ENCODE peak calls at places on chromosomes 12 and 14, in five cellular contexts. U is fibroblast of mammary gland, C is fibroblast of the aortic adventitia, K is brain microvascular endothelial cell, O is mesothelial cell of epicardium. E is an unnamed sample.

GRCh38 chr12:24407884-24408283 is 458.4 kb upstream of the SOX5 start:
- DNase-seq in O (no peak), K (no peak), C (no peak), U (no peak), E (no peak)

GRCh38 chr14:57057803-57058202 is 210.9 kb downstream of the EXOC5 start:
- DNase-seq in K (no peak), C (no peak), O (no peak), U (no peak), E (no peak)

GRCh38 chr12:57517187-57517586 is 3.1 kb downstream of the DDIT3 start:
- DNase-seq in C (peak; percentile 64), K (peak; percentile 7), U (peak; percentile 82), O (no peak), E (no peak)

GRCh38 chr12:109278912-109279311 is 30.2 kb downstream of the FOXN4 start:
- DNase-seq in K (no peak), C (no peak), U (no peak), O (no peak), E (no peak)

GRCh38 chr12:12017798-12018197 is 52.9 kb upstream of the BCL2L14 start:
- DNase-seq in C (no peak), K (no peak), U (no peak), O (no peak), E (no peak)

GRCh38 chr12:52964556-52965336 is 15.8 kb downstream of the KRT18 start:
- DNase-seq in K (no peak), O (no peak), C (no peak), U (no peak), E (no peak)

GRCh38 chr12:106791531-106791930 is 17.0 kb downstream of the RIC8B start:
- DNase-seq in U (no peak), O (no peak), K (no peak), C (peak; percentile 50), E (no peak)

GRCh38 chr12:15268927-15269552 is 47.8 kb upstream of the RERG start:
- DNase-seq in U (peak; percentile 81), O (no peak), K (peak; percentile 41), C (peak; percentile 72), E (no peak)

GRCh38 chr12:106696861-106697417 is 77.5 kb upstream of the RIC8B start:
- DNase-seq in C (no peak), K (no peak), U (no peak), O (no peak), E (no peak)

GRCh38 chr12:99287136-99287535 is 360.4 kb upstream of the GARIN6 start:
- DNase-seq in U (no peak), K (no peak), O (no peak), C (no peak), E (no peak)
- TF ChIP-seq CTCF in U (no peak), K (no peak), O (no peak), C (no peak), E (no peak)

DNA sequence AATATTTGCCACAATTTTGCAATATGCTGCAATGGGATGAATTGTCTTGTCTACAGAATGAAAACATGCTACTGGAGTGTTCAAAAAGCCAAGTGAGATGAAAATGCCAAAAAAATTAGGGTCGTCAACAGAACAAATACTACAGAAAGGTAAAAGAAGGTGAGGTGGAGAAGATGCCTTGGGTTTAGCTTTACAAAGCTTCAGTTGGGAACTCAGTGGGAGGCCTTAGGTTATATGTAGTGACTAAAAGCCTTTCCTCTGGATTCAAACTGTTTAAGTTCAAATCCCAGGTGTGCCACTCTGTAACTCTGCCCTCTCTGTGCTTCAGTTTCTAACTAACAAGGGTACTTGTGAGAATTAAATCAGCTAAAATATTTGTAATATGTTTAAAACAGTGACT is 84.9 kb upstream of the PDE3A start:
- DNase-seq in C (no peak), K (no peak), O (no peak), U (no peak), E (no peak)
- TF ChIP-seq CTCF in C (no peak), K (no peak), O (no peak), U (no peak), E (no peak)

GRCh38 chr12:9148926-9149325 is 33.2 kb upstream of the A2M start:
- DNase-seq in K (no peak), O (no peak), U (peak; percentile 2), C (no peak), E (no peak)

GRCh38 chr12:9143929-9144328 is 28.2 kb upstream of the A2M start:
- DNase-seq in K (no peak), O (no peak), U (no peak), C (no peak), E (no peak)

DNA sequence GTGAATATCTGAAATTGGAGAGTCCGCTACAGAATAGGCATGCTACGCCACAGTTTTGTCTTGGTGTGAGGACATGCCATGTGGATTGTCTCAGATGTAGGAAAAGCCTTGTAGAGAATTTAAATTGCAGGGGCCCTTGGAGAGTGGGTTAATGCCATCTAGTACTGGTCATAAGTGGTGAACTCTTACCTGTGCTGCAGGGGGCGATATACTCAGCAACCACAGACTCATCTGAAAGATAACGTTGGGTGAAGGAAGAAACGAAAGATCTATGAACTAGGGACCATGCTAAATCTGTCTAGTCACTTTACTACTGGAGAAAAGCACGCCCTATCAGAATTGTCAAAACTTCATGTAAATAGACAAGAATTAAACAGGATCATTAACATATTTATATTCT is 33.7 kb upstream of the A2M start:
- DNase-seq in C (no peak), O (no peak), U (no peak), K (no peak), E (no peak)
- TF ChIP-seq CTCF in C (no peak), O (no peak), U (no peak), K (no peak), E (no peak)

GRCh38 chr14:32934891-32935633 is 3.6 kb upstream of the NPAS3 start:
- DNase-seq in C (no peak), O (peak; percentile 49), U (no peak), K (no peak), E (no peak)

GRCh38 chr14:32933943-32934890 is 4.5 kb upstream of the NPAS3 start:
- DNase-seq in K (peak; percentile 12), U (peak; percentile 22), C (peak; percentile 15), O (peak; percentile 54), E (no peak)

GRCh38 chr14:32932921-32933622 is 5.6 kb upstream of the NPAS3 start:
- DNase-seq in U (no peak), K (no peak), O (peak; percentile 43), C (no peak), E (no peak)

GRCh38 chr14:32932302-32932920 is 6.3 kb upstream of the NPAS3 start:
- DNase-seq in U (no peak), C (no peak), O (no peak), K (no peak), E (no peak)

GRCh38 chr14:32933623-32933942 is 5.1 kb upstream of the NPAS3 start:
- DNase-seq in C (peak; percentile 24), K (peak; percentile 37), U (peak; percentile 42), O (no peak), E (no peak)
- TF ChIP-seq CTCF in C (peak; percentile 5), K (peak; percentile 46), U (peak; percentile 35), O (peak; percentile 42), E (no peak)

DNA sequence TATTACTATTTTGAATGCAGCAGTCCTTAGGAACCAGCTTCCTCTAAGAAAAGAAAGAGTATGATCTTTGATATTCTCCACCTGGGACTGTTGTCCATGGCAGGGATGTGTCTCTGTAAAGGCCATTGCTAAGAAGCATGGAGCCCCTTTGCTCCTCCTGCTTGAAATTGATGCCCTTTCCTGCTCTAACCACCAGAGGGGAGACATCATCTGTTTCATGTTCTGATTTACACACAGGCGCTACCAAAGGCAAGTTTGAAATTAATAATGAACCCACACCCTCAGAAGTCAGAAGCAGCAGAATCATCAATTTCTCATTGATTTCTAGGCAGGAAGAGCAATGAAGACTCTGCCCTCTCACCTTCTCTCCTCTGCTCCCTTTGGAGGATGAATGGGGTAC is 253.8 kb downstream of the RMST start:
- DNase-seq in K (no peak), U (peak; percentile 45), C (no peak), O (no peak), E (no peak)
- TF ChIP-seq CTCF in K (peak; percentile 34), U (peak; percentile 48), C (no peak), O (peak; percentile 23), E (no peak)

DNA sequence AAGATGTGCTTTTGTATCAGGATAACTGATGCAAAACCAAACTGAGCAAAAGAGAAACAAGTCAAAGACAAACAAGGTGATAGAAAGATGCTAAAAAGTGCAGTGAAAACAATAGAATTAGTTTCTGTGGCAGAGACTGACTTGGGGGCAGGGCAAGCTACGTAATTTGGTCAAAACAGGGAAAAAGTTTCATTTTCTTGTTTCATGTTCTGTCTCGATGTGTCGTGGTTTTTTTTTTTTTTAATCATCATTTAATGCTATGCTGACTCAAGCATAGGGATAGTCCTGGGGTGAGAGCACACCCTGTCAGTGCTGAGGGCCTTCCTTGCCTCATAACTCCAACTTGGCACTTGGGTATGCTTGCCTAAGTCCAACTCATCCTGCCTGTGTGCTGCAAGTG is 144.1 kb upstream of the PTPRQ start:
- DNase-seq in U (peak; percentile 21), K (no peak), O (no peak), C (no peak), E (no peak)
- TF ChIP-seq CTCF in U (no peak), K (no peak), O (no peak), C (no peak), E (no peak)

GRCh38 chr12:49021292-49021915 is 2.8 kb upstream of the PRKAG1 start:
- DNase-seq in K (no peak), O (no peak), C (no peak), U (no peak), E (no peak)

GRCh38 chr12:49020441-49020840 is 1.9 kb upstream of the PRKAG1 start:
- DNase-seq in K (no peak), O (no peak), U (no peak), C (no peak), E (no peak)

GRCh38 chr12:49019120-49019430 is 499 bp upstream of the PRKAG1 start:
- DNase-seq in K (no peak), U (no peak), O (no peak), C (no peak), E (no peak)

GRCh38 chr12:49018282-49019119 is at the start of gene PRKAG1:
- DNase-seq in O (peak; percentile 94), U (peak; percentile 95), C (peak; percentile 96), K (peak; percentile 91), E (peak; percentile 97)

DNA sequence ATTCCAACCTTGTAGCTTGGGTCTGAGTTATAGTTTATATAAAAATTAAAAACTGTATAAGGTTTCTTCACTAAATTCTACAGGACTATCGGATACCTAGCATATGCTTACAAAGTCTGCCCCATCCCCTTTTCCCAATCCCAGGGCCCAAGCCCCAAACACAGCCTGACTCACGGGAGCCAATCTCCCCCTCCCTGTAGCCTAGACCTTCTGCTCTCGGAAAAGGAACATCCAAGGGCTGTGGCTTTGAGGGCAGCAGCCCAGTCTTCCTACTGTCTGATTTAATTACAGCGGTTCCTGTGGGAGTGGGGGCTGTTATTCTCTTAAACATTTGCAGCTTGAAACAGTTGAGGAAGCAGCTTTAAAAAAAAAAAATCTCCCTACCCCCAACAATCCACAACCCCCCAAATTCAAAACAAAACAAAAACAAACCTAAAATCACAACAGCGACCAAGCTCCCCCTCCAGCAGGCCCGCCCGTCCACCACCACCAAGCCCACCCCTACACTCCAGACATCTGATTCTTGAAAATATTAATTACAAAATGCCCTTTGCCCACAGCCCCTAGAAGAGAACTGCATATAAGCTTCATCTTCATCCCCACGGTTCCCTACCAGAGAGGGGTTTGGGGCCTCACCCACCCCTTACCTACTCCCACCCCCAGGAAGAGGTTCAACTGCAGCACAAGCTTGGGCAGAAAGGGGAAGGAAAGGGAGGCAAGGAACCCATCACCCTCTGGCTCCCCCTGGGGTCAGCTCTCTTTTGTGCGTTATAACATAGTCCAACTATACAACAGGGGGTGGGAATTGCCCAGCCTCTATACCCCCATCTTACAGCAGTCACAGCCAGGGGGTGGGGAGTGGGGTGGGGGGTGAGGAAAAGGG is 1.1 kb upstream of the PRKAG1 start:
- DNase-seq in C (peak; percentile 35), U (peak; percentile 59), O (no peak), K (peak; percentile 40), E (peak; percentile 43)
- TF ChIP-seq CTCF in C (peak; percentile 49), U (peak; percentile 61), O (no peak), K (peak; percentile 69), E (no peak)

GRCh38 chr14:21768116-21768874 is 94.7 kb upstream of the OR4E1 start:
- DNase-seq in U (peak; percentile 7), C (no peak), K (peak; percentile 4), O (no peak), E (no peak)
- TF ChIP-seq CTCF in U (peak; percentile 35), C (no peak), K (peak; percentile 51), O (peak; percentile 45), E (peak; percentile 56)